ENCODE peak calls at places on chromosomes 5 and 9, in five cellular contexts. H, O, S, A and Z are unnamed samples.

GRCh38 chr9:109585841-109586240 is 87.7 kb upstream of the PTPN3 start:
- DNase-seq in H (no peak), O (no peak), S (no peak), A (no peak), Z (no peak)

GRCh38 chr5:135149229-135149955 is 115.4 kb upstream of the PITX1 start:
- DNase-seq in H (no peak), O (no peak), S (no peak), A (no peak), Z (no peak)

GRCh38 chr9:469672-470040 is 255.0 kb downstream of the DOCK8 start:
- DNase-seq in H (no peak), O (no peak), S (peak; percentile 54), A (no peak), Z (no peak)

GRCh38 chr5:97135868-97136267 is 6.5 kb downstream of the LIX1 start:
- DNase-seq in H (no peak), O (no peak), S (no peak), A (no peak), Z (no peak)

GRCh38 chr5:36728697-36729543 is 122.5 kb downstream of the SLC1A3 start:
- DNase-seq in H (no peak), O (peak; percentile 11), S (no peak), A (no peak), Z (no peak)

GRCh38 chr5:91380491-91381133 is 2.5 kb downstream of the ARRDC3 start:
- DNase-seq in H (peak; percentile 95), O (peak; percentile 97), S (peak; percentile 99), A (peak; percentile 96), Z (peak; percentile 96)

GRCh38 chr9:16930578-16930977 is 60.1 kb upstream of the BNC2 start:
- DNase-seq in H (no peak), O (no peak), S (no peak), A (no peak), Z (no peak)

GRCh38 chr5:66896207-66896606 is 300.0 kb downstream of the MAST4 start:
- DNase-seq in H (no peak), O (no peak), S (no peak), A (no peak), Z (no peak)

GRCh38 chr9:136856541-136857141 is 4.5 kb downstream of the MAMDC4 start:
- DNase-seq in H (no peak), O (no peak), S (peak; percentile 35), A (no peak), Z (no peak)

GRCh38 chr9:133974631-133975341 is 17.3 kb downstream of the VAV2 start:
- DNase-seq in H (no peak), O (no peak), S (no peak), A (no peak), Z (no peak)

GRCh38 chr5:154757647-154758406 is 2.6 kb downstream of the LARP1 start:
- DNase-seq in H (no peak), O (peak; percentile 6), S (no peak), A (no peak), Z (no peak)

GRCh38 chr5:119112151-119112550 is 41.3 kb downstream of the DMXL1 start:
- DNase-seq in H (no peak), O (no peak), S (no peak), A (no peak), Z (no peak)

GRCh38 chr5:141882594-141883183 is 4.5 kb upstream of the PCDH1 start:
- DNase-seq in H (no peak), O (peak; percentile 40), S (no peak), A (no peak), Z (no peak)

GRCh38 chr5:170641589-170642031 is 137.8 kb downstream of the KCNIP1 start:
- DNase-seq in H (no peak), O (no peak), S (no peak), A (no peak), Z (no peak)

GRCh38 chr5:131305906-131306305 is 42.1 kb downstream of the CDC42SE2 start:
- DNase-seq in H (no peak), O (no peak), S (no peak), A (no peak), Z (no peak)

GRCh38 chr9:114039484-114039883 is 38.6 kb downstream of the AMBP start:
- DNase-seq in H (no peak), O (no peak), S (no peak), A (no peak), Z (no peak)

GRCh38 chr5:116272281-116272941 is 187.6 kb downstream of the COMMD10 start:
- DNase-seq in H (no peak), O (no peak), S (no peak), A (no peak), Z (no peak)

GRCh38 chr9:91428927-91429351 is 5.3 kb upstream of the NFIL3 start:
- DNase-seq in H (no peak), O (no peak), S (no peak), A (no peak), Z (no peak)

GRCh38 chr5:10431408-10431807 is 10.3 kb upstream of the ROPN1L start:
- DNase-seq in H (no peak), O (no peak), S (no peak), A (no peak), Z (no peak)

GRCh38 chr5:58240286-58240685 is 219.6 kb downstream of the PLK2 start:
- DNase-seq in H (no peak), O (no peak), S (no peak), A (no peak), Z (no peak)

GRCh38 chr5:67815455-67816391 is 399.8 kb upstream of the PIK3R1 start:
- DNase-seq in H (no peak), O (no peak), S (peak; percentile 37), A (no peak), Z (no peak)

GRCh38 chr5:9125852-9126251 is 420.0 kb downstream of the SEMA5A start:
- DNase-seq in H (no peak), O (no peak), S (no peak), A (no peak), Z (no peak)

GRCh38 chr5:157965989-157966388 is 107.0 kb upstream of the CLINT1 start:
- DNase-seq in H (no peak), O (no peak), S (no peak), A (no peak), Z (no peak)

GRCh38 chr5:99320461-99320860 is 391.7 kb upstream of the CHD1 start:
- DNase-seq in H (no peak), O (no peak), S (no peak), A (no peak), Z (no peak)

GRCh38 chr5:156758012-156758791 is 91.9 kb upstream of the PPP1R2B start:
- DNase-seq in H (no peak), O (no peak), S (no peak), A (no peak), Z (no peak)

GRCh38 chr9:15509931-15510788 is 610 bp downstream of the PSIP1 start:
- DNase-seq in H (peak; percentile 37), O (no peak), S (peak; percentile 57), A (no peak), Z (no peak)

GRCh38 chr9:76615149-76615548 is 149.1 kb upstream of the PCA3 start:
- DNase-seq in H (no peak), O (no peak), S (no peak), A (no peak), Z (no peak)